ENCODE peak calls at places on chromosomes 5 and 9, in four cellular contexts. I is CD8-positive, alpha-beta memory T cell; Z is HFFc6; B is endothelial cell. P is an unnamed sample.

GRCh38 chr9:33414263-33414662 is 11.9 kb upstream of the AQP7 start:
- DNase-seq in I (no peak), Z (no peak), B (no peak), P (no peak)

GRCh38 chr5:59609501-59610265 is 283.8 kb downstream of the PDE4D start:
- DNase-seq in I (no peak), Z (no peak), B (no peak), P (no peak)

GRCh38 chr5:11602298-11602697 is 301.9 kb downstream of the CTNND2 start:
- DNase-seq in I (no peak), Z (no peak), B (no peak), P (no peak)

GRCh38 chr5:178114325-178115135 is 1.2 kb downstream of the N4BP3 start:
- DNase-seq in I (peak), Z (no peak), B (no peak), P (peak)

GRCh38 chr9:13845460-13845859 is 468.5 kb downstream of the NFIB start:
- DNase-seq in I (no peak), Z (peak), B (no peak), P (no peak)

GRCh38 chr5:33120671-33121070 is 320.1 kb upstream of the TARS1 start:
- DNase-seq in I (no peak), Z (peak), B (no peak), P (no peak)

GRCh38 chr5:34930870-34931269 is 1.5 kb downstream of the DNAJC21 start:
- DNase-seq in I (no peak), Z (no peak), B (no peak), P (no peak)

GRCh38 chr5:116571568-116572321 is 2.9 kb downstream of the SEMA6A start:
- DNase-seq in I (no peak), Z (no peak), B (peak), P (no peak)

GRCh38 chr5:34522599-34523381 is 133.3 kb upstream of the RAI14 start:
- DNase-seq in I (peak), Z (peak), B (peak), P (peak)

GRCh38 chr9:91036826-91037510 is 235.3 kb downstream of the SYK start:
- DNase-seq in I (peak), Z (peak), B (peak), P (peak)

GRCh38 chr5:116557669-116558271 is 16.9 kb downstream of the SEMA6A start:
- DNase-seq in I (no peak), Z (peak), B (no peak), P (no peak)

GRCh38 chr5:102583663-102584062 is 84.9 kb upstream of the SLCO6A1 start:
- DNase-seq in I (no peak), Z (no peak), B (no peak), P (peak)

GRCh38 chr9:109035684-109036423 is 22.6 kb upstream of the CTNNAL1 start:
- DNase-seq in I (no peak), Z (peak), B (no peak), P (no peak)

GRCh38 chr5:175547810-175548209 is 69.5 kb downstream of the SFXN1 start:
- DNase-seq in I (no peak), Z (no peak), B (no peak), P (no peak)

GRCh38 chr9:114385412-114386181 is 2.2 kb downstream of the AKNA start:
- DNase-seq in I (peak), Z (peak), B (no peak), P (peak)

GRCh38 chr9:77854916-77855314 is 176.7 kb downstream of the GNAQ start:
- DNase-seq in I (no peak), Z (no peak), B (no peak), P (no peak)

GRCh38 chr5:52702877-52703276 is 84.8 kb upstream of the ITGA1 start:
- DNase-seq in I (no peak), Z (no peak), B (no peak), P (no peak)

GRCh38 chr5:32174011-32174866 is at the start of gene GOLPH3:
- DNase-seq in I (peak), Z (peak), B (peak), P (peak)

GRCh38 chr5:80941496-80941895 is 18.7 kb upstream of the RASGRF2 start:
- DNase-seq in I (no peak), Z (no peak), B (no peak), P (no peak)

GRCh38 chr5:63603996-63604395 is 358.2 kb downstream of the HTR1A start:
- DNase-seq in I (no peak), Z (no peak), B (no peak), P (no peak)

GRCh38 chr9:130478731-130479575 is 34.2 kb downstream of the ASS1 start:
- DNase-seq in I (no peak), Z (no peak), B (no peak), P (no peak)

GRCh38 chr9:2317591-2317990 is 302.4 kb downstream of the SMARCA2 start:
- DNase-seq in I (no peak), Z (no peak), B (no peak), P (no peak)

GRCh38 chr9:25960235-25960634 is 282.0 kb upstream of the TUSC1 start:
- DNase-seq in I (no peak), Z (no peak), B (no peak), P (no peak)

GRCh38 chr9:115022760-115023434 is 92.5 kb upstream of the TNFSF8 start:
- DNase-seq in I (no peak), Z (peak), B (no peak), P (no peak)

GRCh38 chr5:35665066-35665465 is 47.4 kb downstream of the SPEF2 start:
- DNase-seq in I (no peak), Z (no peak), B (no peak), P (no peak)

GRCh38 chr9:104386020-104386419 is 118.0 kb upstream of the OR13F1 start:
- DNase-seq in I (no peak), Z (no peak), B (no peak), P (no peak)

GRCh38 chr9:79104951-79105350 is 466.8 kb upstream of the TLE4 start:
- DNase-seq in I (no peak), Z (no peak), B (no peak), P (no peak)

GRCh38 chr9:2243666-2244555 is 228.8 kb downstream of the SMARCA2 start:
- DNase-seq in I (no peak), Z (no peak), B (no peak), P (no peak)

GRCh38 chr9:79572891-79573696 is 1.3 kb downstream of the TLE4 start:
- DNase-seq in I (peak), Z (no peak), B (peak), P (peak)

GRCh38 chr5:57681942-57682341 is 199.3 kb upstream of the ACTBL2 start:
- DNase-seq in I (no peak), Z (no peak), B (no peak), P (no peak)

GRCh38 chr9:20551236-20551635 is 71.1 kb downstream of the MLLT3 start:
- DNase-seq in I (no peak), Z (no peak), B (no peak), P (no peak)